ENCODE peak calls at places on chromosomes 11 and 22, in six cellular contexts. One of them, this sample, is unnamed.

GRCh38 chr22:27780161-27780575 is 21.4 kb downstream of the MN1 start:
- DNase-seq in cardiac muscle cell: peak; percentile 42
- DNase-seq in fibroblast of lung: peak; percentile 76
- DNase-seq in A549: no peak
- DNase-seq in colonic mucosa: no peak
- DNase-seq in ascending aorta: no peak
- DNase-seq in this sample: no peak

GRCh38 chr11:118996926-118997626 is 862 bp upstream of the CENATAC start:
- DNase-seq in cardiac muscle cell: no peak
- DNase-seq in fibroblast of lung: peak; percentile 17
- DNase-seq in A549: peak; percentile 65
- DNase-seq in colonic mucosa: no peak
- DNase-seq in ascending aorta: no peak
- DNase-seq in this sample: no peak

GRCh38 chr11:15806217-15806616 is 550.1 kb downstream of the SOX6 start:
- DNase-seq in cardiac muscle cell: no peak
- DNase-seq in fibroblast of lung: peak; percentile 37
- DNase-seq in A549: no peak
- DNase-seq in colonic mucosa: no peak
- DNase-seq in ascending aorta: no peak
- DNase-seq in this sample: no peak

GRCh38 chr11:58395581-58395980 is 11.1 kb downstream of the OR5B3 start:
- DNase-seq in cardiac muscle cell: no peak
- DNase-seq in fibroblast of lung: peak; percentile 13
- DNase-seq in A549: no peak
- DNase-seq in colonic mucosa: no peak
- DNase-seq in ascending aorta: no peak
- DNase-seq in this sample: no peak

GRCh38 chr11:19777342-19778102 is 64.9 kb downstream of the NAV2 start:
- DNase-seq in cardiac muscle cell: peak; percentile 23
- DNase-seq in fibroblast of lung: peak; percentile 77
- DNase-seq in A549: peak; percentile 68
- DNase-seq in colonic mucosa: peak; percentile 52
- DNase-seq in ascending aorta: no peak
- DNase-seq in this sample: no peak

GRCh38 chr11:111541209-111542061 is 915 bp downstream of the LAYN start:
- DNase-seq in cardiac muscle cell: peak; percentile 36
- DNase-seq in fibroblast of lung: peak; percentile 94
- DNase-seq in A549: no peak
- DNase-seq in colonic mucosa: peak; percentile 20
- DNase-seq in ascending aorta: no peak
- DNase-seq in this sample: peak; percentile 57

GRCh38 chr11:43579171-43579918 is 101.2 kb upstream of the HSD17B12 start:
- DNase-seq in cardiac muscle cell: peak; percentile 74
- DNase-seq in fibroblast of lung: peak; percentile 37
- DNase-seq in A549: peak; percentile 69
- DNase-seq in colonic mucosa: no peak
- DNase-seq in ascending aorta: no peak
- DNase-seq in this sample: no peak

GRCh38 chr11:22244986-22245592 is 52.2 kb downstream of the ANO5 start:
- DNase-seq in cardiac muscle cell: peak; percentile 66
- DNase-seq in fibroblast of lung: peak; percentile 29
- DNase-seq in A549: peak; percentile 6
- DNase-seq in colonic mucosa: no peak
- DNase-seq in ascending aorta: no peak
- DNase-seq in this sample: no peak

GRCh38 chr11:83092488-83093384 is 21.0 kb upstream of the RAB30 start:
- DNase-seq in cardiac muscle cell: no peak
- DNase-seq in fibroblast of lung: peak; percentile 27
- DNase-seq in A549: peak; percentile 50
- DNase-seq in colonic mucosa: peak; percentile 76
- DNase-seq in ascending aorta: no peak
- DNase-seq in this sample: peak; percentile 49

GRCh38 chr22:36966851-36967535 is 52.3 kb downstream of the TST start:
- DNase-seq in cardiac muscle cell: no peak
- DNase-seq in fibroblast of lung: no peak
- DNase-seq in A549: no peak
- DNase-seq in colonic mucosa: no peak
- DNase-seq in ascending aorta: no peak
- DNase-seq in this sample: no peak

GRCh38 chr22:37244114-37244921 is at the start of gene RAC2:
- DNase-seq in cardiac muscle cell: peak; percentile 31
- DNase-seq in fibroblast of lung: peak; percentile 63
- DNase-seq in A549: no peak
- DNase-seq in colonic mucosa: peak; percentile 88
- DNase-seq in ascending aorta: peak; percentile 28
- DNase-seq in this sample: peak; percentile 59

GRCh38 chr11:102184269-102184987 is 74.2 kb downstream of the YAP1 start:
- DNase-seq in cardiac muscle cell: no peak
- DNase-seq in fibroblast of lung: no peak
- DNase-seq in A549: no peak
- DNase-seq in colonic mucosa: no peak
- DNase-seq in ascending aorta: no peak
- DNase-seq in this sample: no peak

GRCh38 chr11:67351275-67352005 is 1.9 kb downstream of the POLD4 start:
- DNase-seq in cardiac muscle cell: peak; percentile 70
- DNase-seq in fibroblast of lung: peak; percentile 67
- DNase-seq in A549: peak; percentile 86
- DNase-seq in colonic mucosa: peak; percentile 75
- DNase-seq in ascending aorta: no peak
- DNase-seq in this sample: no peak

GRCh38 chr22:35133702-35134395 is 67.9 kb downstream of the ISX start:
- DNase-seq in cardiac muscle cell: no peak
- DNase-seq in fibroblast of lung: no peak
- DNase-seq in A549: no peak
- DNase-seq in colonic mucosa: peak; percentile 61
- DNase-seq in ascending aorta: no peak
- DNase-seq in this sample: no peak

GRCh38 chr11:19985106-19985505 is 175.2 kb downstream of the DBX1 start:
- DNase-seq in cardiac muscle cell: no peak
- DNase-seq in fibroblast of lung: peak; percentile 30
- DNase-seq in A549: no peak
- DNase-seq in colonic mucosa: no peak
- DNase-seq in ascending aorta: no peak
- DNase-seq in this sample: no peak

GRCh38 chr22:45688606-45689080 is 17.0 kb downstream of the ATXN10 start:
- DNase-seq in cardiac muscle cell: no peak
- DNase-seq in fibroblast of lung: peak; percentile 95
- DNase-seq in A549: peak; percentile 37
- DNase-seq in colonic mucosa: no peak
- DNase-seq in ascending aorta: no peak
- DNase-seq in this sample: no peak

GRCh38 chr11:124832571-124832970 is 32.4 kb upstream of the MSANTD2 start:
- DNase-seq in cardiac muscle cell: no peak
- DNase-seq in fibroblast of lung: peak; percentile 48
- DNase-seq in A549: no peak
- DNase-seq in colonic mucosa: no peak
- DNase-seq in ascending aorta: no peak
- DNase-seq in this sample: no peak

GRCh38 chr11:31001432-31001831 is 368.1 kb downstream of the DCDC1 start:
- DNase-seq in cardiac muscle cell: no peak
- DNase-seq in fibroblast of lung: no peak
- DNase-seq in A549: no peak
- DNase-seq in colonic mucosa: no peak
- DNase-seq in ascending aorta: no peak
- DNase-seq in this sample: no peak

GRCh38 chr11:92453055-92453454 is 228.4 kb downstream of the FAT3 start:
- DNase-seq in cardiac muscle cell: no peak
- DNase-seq in fibroblast of lung: peak; percentile 92
- DNase-seq in A549: no peak
- DNase-seq in colonic mucosa: no peak
- DNase-seq in ascending aorta: no peak
- DNase-seq in this sample: no peak

GRCh38 chr22:49433717-49434611 is 393.7 kb downstream of the BRD1 start:
- DNase-seq in cardiac muscle cell: no peak
- DNase-seq in fibroblast of lung: no peak
- DNase-seq in A549: peak; percentile 28
- DNase-seq in colonic mucosa: no peak
- DNase-seq in ascending aorta: no peak
- DNase-seq in this sample: peak; percentile 28

GRCh38 chr11:1874406-1875092 is 17.1 kb downstream of the PRR33 start:
- DNase-seq in cardiac muscle cell: no peak
- DNase-seq in fibroblast of lung: no peak
- DNase-seq in A549: no peak
- DNase-seq in colonic mucosa: no peak
- DNase-seq in ascending aorta: no peak
- DNase-seq in this sample: no peak

GRCh38 chr11:88411265-88411664 is 73.7 kb upstream of the CTSC start:
- DNase-seq in cardiac muscle cell: no peak
- DNase-seq in fibroblast of lung: peak; percentile 95
- DNase-seq in A549: no peak
- DNase-seq in colonic mucosa: no peak
- DNase-seq in ascending aorta: no peak
- DNase-seq in this sample: no peak

GRCh38 chr22:27835446-27835845 is 33.9 kb upstream of the MN1 start:
- DNase-seq in cardiac muscle cell: no peak
- DNase-seq in fibroblast of lung: peak; percentile 60
- DNase-seq in A549: no peak
- DNase-seq in colonic mucosa: no peak
- DNase-seq in ascending aorta: no peak
- DNase-seq in this sample: no peak

GRCh38 chr22:42001706-42002105 is 3.1 kb downstream of the WBP2NL start:
- DNase-seq in cardiac muscle cell: no peak
- DNase-seq in fibroblast of lung: no peak
- DNase-seq in A549: no peak
- DNase-seq in colonic mucosa: no peak
- DNase-seq in ascending aorta: no peak
- DNase-seq in this sample: no peak

GRCh38 chr11:43833657-43834073 is 47.0 kb upstream of the ALKBH3 start:
- DNase-seq in cardiac muscle cell: no peak
- DNase-seq in fibroblast of lung: peak; percentile 35
- DNase-seq in A549: no peak
- DNase-seq in colonic mucosa: no peak
- DNase-seq in ascending aorta: no peak
- DNase-seq in this sample: no peak

GRCh38 chr11:60130496-60130895 is 42.0 kb downstream of the MS4A2 start:
- DNase-seq in cardiac muscle cell: peak; percentile 66
- DNase-seq in fibroblast of lung: no peak
- DNase-seq in A549: peak; percentile 24
- DNase-seq in colonic mucosa: peak; percentile 60
- DNase-seq in ascending aorta: no peak
- DNase-seq in this sample: no peak
- TF ChIP-seq CTCF in cardiac muscle cell: no peak
- TF ChIP-seq CTCF in fibroblast of lung: no peak
- TF ChIP-seq CTCF in A549: peak; percentile 38
- TF ChIP-seq CTCF in colonic mucosa: peak; percentile 32
- TF ChIP-seq CTCF in ascending aorta: no peak
- TF ChIP-seq CTCF in this sample: no peak

DNA sequence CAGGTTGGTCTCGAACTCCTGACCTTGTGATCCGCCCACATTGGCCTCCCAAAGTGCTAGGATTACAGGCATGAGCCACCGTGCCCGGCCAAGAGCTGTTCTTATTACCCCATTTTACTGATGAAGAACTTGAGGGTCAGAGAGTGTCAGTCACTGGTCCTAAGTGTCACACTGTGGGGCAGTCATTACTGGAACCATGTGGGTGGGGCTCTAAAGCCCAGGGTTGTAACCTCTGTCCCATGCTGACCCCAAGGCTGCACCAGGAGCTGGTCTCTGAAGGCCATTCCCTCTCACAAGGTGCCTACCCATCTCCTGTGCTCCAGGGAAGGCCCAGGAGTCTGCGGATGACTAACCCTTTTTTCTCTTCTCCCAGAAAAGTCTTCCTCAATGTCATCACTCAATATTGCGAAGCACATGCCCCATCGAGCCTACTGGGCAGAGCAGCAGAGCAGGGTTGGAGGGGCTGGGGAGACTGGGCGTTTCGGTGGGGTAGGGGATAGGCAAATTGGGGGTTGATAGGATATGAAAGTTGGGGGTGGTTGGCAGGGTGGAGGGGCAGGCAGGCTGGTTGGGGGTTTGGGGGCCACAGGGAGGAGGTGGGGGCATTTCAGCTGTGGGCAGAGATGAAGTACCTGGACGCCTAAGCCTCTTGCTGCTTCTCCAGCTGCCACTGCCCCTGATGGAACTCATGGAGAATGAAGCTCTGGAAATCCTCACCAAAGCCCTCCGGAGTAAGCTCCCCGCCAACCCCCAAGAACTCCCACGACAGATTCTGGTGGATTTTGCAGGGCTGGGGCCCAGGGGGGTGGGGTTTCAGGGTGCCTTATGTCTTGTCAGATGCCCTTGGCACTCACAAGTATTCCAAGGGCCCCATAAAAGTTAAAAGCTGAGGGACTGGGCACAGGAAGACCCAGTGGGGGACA is 2.0 kb upstream of the ESRRA start:
- DNase-seq in cardiac muscle cell: no peak
- DNase-seq in fibroblast of lung: no peak
- DNase-seq in A549: no peak
- DNase-seq in colonic mucosa: no peak
- DNase-seq in ascending aorta: no peak
- DNase-seq in this sample: no peak
- H3K27ac ChIP-seq in cardiac muscle cell: no peak overlapping the region
- H3K27ac ChIP-seq in fibroblast of lung: no peak overlapping the region
- H3K27ac ChIP-seq in A549: no peak overlapping the region
- H3K27ac ChIP-seq in colonic mucosa: peak overlapping the region; percentile 99
- H3K27ac ChIP-seq in ascending aorta: no peak overlapping the region
- H3K27ac ChIP-seq in this sample: peak overlapping the region; percentile 90

GRCh38 chr11:60925685-60926267 is 1.5 kb downstream of the TMEM132A start:
- DNase-seq in cardiac muscle cell: no peak
- DNase-seq in fibroblast of lung: peak; percentile 37
- DNase-seq in A549: peak; percentile 81
- DNase-seq in colonic mucosa: no peak
- DNase-seq in ascending aorta: no peak
- DNase-seq in this sample: no peak
- TF ChIP-seq CTCF in cardiac muscle cell: no peak
- TF ChIP-seq CTCF in fibroblast of lung: no peak
- TF ChIP-seq CTCF in A549: peak; percentile 6
- TF ChIP-seq CTCF in colonic mucosa: no peak
- TF ChIP-seq CTCF in ascending aorta: no peak
- TF ChIP-seq CTCF in this sample: no peak

GRCh38 chr11:134643519-134644042 is 231.5 kb upstream of the B3GAT1 start:
- DNase-seq in cardiac muscle cell: no peak
- DNase-seq in fibroblast of lung: no peak
- DNase-seq in A549: no peak
- DNase-seq in colonic mucosa: no peak
- DNase-seq in ascending aorta: no peak
- DNase-seq in this sample: no peak

GRCh38 chr11:134642206-134642605 is 230.2 kb upstream of the B3GAT1 start:
- DNase-seq in cardiac muscle cell: no peak
- DNase-seq in fibroblast of lung: no peak
- DNase-seq in A549: no peak
- DNase-seq in colonic mucosa: no peak
- DNase-seq in ascending aorta: no peak
- DNase-seq in this sample: no peak

GRCh38 chr11:134640971-134641968 is 229.2 kb upstream of the B3GAT1 start:
- DNase-seq in cardiac muscle cell: no peak
- DNase-seq in fibroblast of lung: no peak
- DNase-seq in A549: no peak
- DNase-seq in colonic mucosa: no peak
- DNase-seq in ascending aorta: no peak
- DNase-seq in this sample: no peak

GRCh38 chr11:134644489-134645456 is 232.7 kb upstream of the B3GAT1 start:
- DNase-seq in cardiac muscle cell: peak; percentile 9
- DNase-seq in fibroblast of lung: no peak
- DNase-seq in A549: no peak
- DNase-seq in colonic mucosa: no peak
- DNase-seq in ascending aorta: no peak
- DNase-seq in this sample: no peak

GRCh38 chr11:134643115-134643514 is 231.1 kb upstream of the B3GAT1 start:
- DNase-seq in cardiac muscle cell: no peak
- DNase-seq in fibroblast of lung: no peak
- DNase-seq in A549: no peak
- DNase-seq in colonic mucosa: no peak
- DNase-seq in ascending aorta: no peak
- DNase-seq in this sample: no peak
- H3K27ac ChIP-seq in cardiac muscle cell: no peak overlapping the region
- H3K27ac ChIP-seq in fibroblast of lung: no peak overlapping the region
- H3K27ac ChIP-seq in A549: no peak overlapping the region
- H3K27ac ChIP-seq in colonic mucosa: no peak overlapping the region
- H3K27ac ChIP-seq in ascending aorta: no peak overlapping the region
- H3K27ac ChIP-seq in this sample: no peak overlapping the region